ENCODE peak calls at places on chromosomes 2 and 18, in six cellular contexts. Q is GM23338; J is adrenal gland; W is GM10248; U is CD8-positive, alpha-beta T cell; S is astrocyte of the spinal cord. K is an unnamed sample.

GRCh38 chr2:221822416-221822815 is 250.3 kb upstream of the EPHA4 start:
- DNase-seq in Q (no peak), J (no peak), W (no peak), U (no peak), S (peak), K (no peak)

GRCh38 chr2:86570069-86570468 is 6.8 kb upstream of the CHMP3 start:
- DNase-seq in Q (no peak), J (no peak), W (no peak), U (no peak), S (no peak), K (no peak)

GRCh38 chr2:189096769-189097447 is 82.7 kb downstream of the COL5A2 start:
- DNase-seq in Q (no peak), J (no peak), W (no peak), U (no peak), S (peak), K (no peak)

GRCh38 chr2:47056875-47057731 is 98.0 kb downstream of the STPG4 start:
- DNase-seq in Q (no peak), J (peak), W (peak), U (no peak), S (peak), K (no peak)

GRCh38 chr2:23452853-23453420 is 68.0 kb downstream of the KLHL29 start:
- DNase-seq in Q (no peak), J (no peak), W (peak), U (peak), S (peak), K (no peak)

GRCh38 chr2:12506846-12507245 is 209.9 kb upstream of the TRIB2 start:
- DNase-seq in Q (no peak), J (no peak), W (no peak), U (no peak), S (no peak), K (no peak)

GRCh38 chr2:201363857-201364560 is 6.9 kb upstream of the FLACC1 start:
- DNase-seq in Q (peak), J (peak), W (peak), U (no peak), S (peak), K (no peak)

GRCh38 chr18:59646946-59647307 is 50.3 kb downstream of the CCBE1 start:
- DNase-seq in Q (no peak), J (no peak), W (no peak), U (no peak), S (no peak), K (no peak)

GRCh38 chr2:60861736-60862135 is 19.6 kb upstream of the REL start:
- DNase-seq in Q (no peak), J (no peak), W (no peak), U (no peak), S (no peak), K (no peak)

GRCh38 chr2:236684534-236685256 is 115.1 kb downstream of the ACKR3 start:
- DNase-seq in Q (peak), J (no peak), W (no peak), U (no peak), S (no peak), K (no peak)

GRCh38 chr2:57516740-57517340 is 529.8 kb upstream of the VRK2 start:
- DNase-seq in Q (peak), J (no peak), W (peak), U (no peak), S (peak), K (no peak)

GRCh38 chr2:163266772-163267171 is 428.2 kb upstream of the KCNH7 start:
- DNase-seq in Q (no peak), J (no peak), W (no peak), U (no peak), S (peak), K (no peak)
- TF ChIP-seq CTCF in Q (no peak), J (no peak), W (no peak), U (no peak), S (peak), K (no peak)

GRCh38 chr2:18559941-18560796 is at the start of gene RDH14:
- DNase-seq in Q (peak), J (peak), W (peak), U (peak), S (peak), K (peak)
- TF ChIP-seq CTCF in Q (no peak), J (no peak), W (no peak), U (no peak), S (no peak), K (no peak)

GRCh38 chr2:219157396-219157795 is 3.2 kb downstream of the NHEJ1 start:
- DNase-seq in Q (peak), J (no peak), W (no peak), U (no peak), S (no peak), K (no peak)

GRCh38 chr2:219158025-219158424 is 2.6 kb downstream of the NHEJ1 start:
- DNase-seq in Q (no peak), J (peak), W (no peak), U (no peak), S (no peak), K (no peak)

GRCh38 chr2:219158586-219158985 is 2.0 kb downstream of the NHEJ1 start:
- DNase-seq in Q (no peak), J (no peak), W (no peak), U (no peak), S (no peak), K (no peak)

GRCh38 chr2:219159771-219160185 is 837 bp downstream of the NHEJ1 start:
- DNase-seq in Q (peak), J (no peak), W (no peak), U (no peak), S (no peak), K (no peak)

GRCh38 chr2:219155054-219155644 is 5.5 kb downstream of the NHEJ1 start:
- DNase-seq in Q (peak), J (peak), W (peak), U (no peak), S (peak), K (no peak)
- TF ChIP-seq CTCF in Q (peak), J (peak), W (peak), U (peak), S (peak), K (peak)

DNA sequence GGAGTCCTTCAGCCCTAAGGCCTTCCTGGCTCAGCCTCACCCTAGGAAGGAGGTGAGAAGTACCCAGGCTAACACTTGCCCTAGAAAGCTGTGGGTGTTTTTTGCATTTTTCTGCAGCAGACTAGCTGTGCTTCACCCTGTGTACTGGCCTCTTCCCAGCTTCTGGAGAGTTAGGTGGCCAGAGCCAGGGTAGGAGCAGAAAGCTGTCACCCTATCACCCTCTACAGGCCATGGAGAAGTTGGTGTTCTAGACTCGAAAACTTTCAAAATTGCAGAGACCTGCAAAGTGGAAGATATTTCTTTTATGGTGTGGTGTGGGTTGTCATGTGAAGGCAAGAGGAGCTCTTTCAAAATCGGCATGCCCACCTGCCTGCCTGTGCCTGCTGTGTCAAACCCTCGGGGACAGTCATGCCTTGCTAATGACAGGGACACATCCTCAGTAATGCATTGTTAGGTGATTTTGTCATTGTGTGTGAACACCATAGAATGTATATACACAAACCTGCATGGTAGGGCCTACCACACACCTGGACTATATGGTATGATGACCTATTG is 29.8 kb downstream of the EHD3 start:
- DNase-seq in Q (no peak), J (no peak), W (no peak), U (no peak), S (no peak), K (no peak)
- TF ChIP-seq CTCF in Q (peak), J (no peak), W (peak), U (no peak), S (no peak), K (no peak)

GRCh38 chr18:54742654-54743053 is 85.6 kb upstream of the RAB27B start:
- DNase-seq in Q (no peak), J (peak), W (no peak), U (no peak), S (peak), K (no peak)
- TF ChIP-seq CTCF in Q (no peak), J (no peak), W (no peak), U (no peak), S (no peak), K (no peak)

GRCh38 chr2:129813404-129813803 is 166.1 kb upstream of the RAB6C start:
- DNase-seq in Q (peak), J (no peak), W (no peak), U (no peak), S (no peak), K (no peak)
- TF ChIP-seq CTCF in Q (peak), J (no peak), W (peak), U (no peak), S (no peak), K (no peak)

DNA sequence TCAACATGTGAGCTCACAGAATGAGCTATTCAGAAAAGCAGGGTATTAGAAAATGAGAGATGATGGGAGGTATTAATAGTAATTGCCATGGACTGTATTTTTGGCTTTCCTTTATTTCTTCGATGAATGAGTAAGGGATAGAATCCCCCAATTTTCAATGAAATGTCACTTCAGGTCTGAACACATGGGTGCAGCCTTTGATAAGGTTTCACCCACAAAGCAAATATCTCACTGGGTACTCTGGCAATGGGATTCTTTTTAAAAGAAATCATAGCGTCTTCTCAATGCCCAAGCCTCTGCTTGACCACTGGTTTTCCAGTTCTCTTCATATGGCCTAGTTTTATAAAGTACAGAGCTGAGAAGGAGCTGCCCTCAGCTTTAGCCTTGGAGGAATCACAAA is 610.5 kb upstream of the FANCL start:
- DNase-seq in Q (no peak), J (no peak), W (no peak), U (no peak), S (peak), K (no peak)
- TF ChIP-seq CTCF in Q (peak), J (no peak), W (no peak), U (no peak), S (no peak), K (no peak)

DNA sequence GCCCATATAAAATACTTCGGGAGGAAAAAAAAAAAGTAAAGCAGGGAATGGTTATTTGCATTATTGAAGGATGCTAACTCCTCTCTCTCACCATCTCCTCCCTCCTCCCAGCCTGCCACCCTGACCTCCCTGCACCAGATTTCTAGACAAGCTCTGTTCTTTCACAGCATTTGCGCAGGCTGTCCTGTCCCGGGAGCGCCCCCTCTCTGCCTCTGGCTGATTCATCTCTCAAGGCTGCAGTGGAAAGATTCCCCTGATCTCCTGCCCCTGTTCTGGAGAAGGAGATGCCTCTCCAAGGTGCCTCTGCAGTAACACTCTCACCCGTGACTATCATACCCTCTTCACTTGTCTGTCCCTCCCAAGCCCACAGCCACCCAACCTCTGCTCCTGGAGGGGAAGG is 38.5 kb downstream of the COL4A4 start:
- DNase-seq in Q (peak), J (peak), W (no peak), U (no peak), S (no peak), K (no peak)
- TF ChIP-seq CTCF in Q (peak), J (no peak), W (no peak), U (no peak), S (peak), K (no peak)

GRCh38 chr18:6219116-6219717 is 195.5 kb downstream of the L3MBTL4 start:
- DNase-seq in Q (peak), J (peak), W (peak), U (no peak), S (peak), K (no peak)
- TF ChIP-seq CTCF in Q (peak), J (peak), W (peak), U (no peak), S (peak), K (no peak)

GRCh38 chr2:77521931-77522470 is at the start of gene LRRTM4:
- DNase-seq in Q (peak), J (no peak), W (no peak), U (no peak), S (peak), K (no peak)
- TF ChIP-seq CTCF in Q (peak), J (no peak), W (no peak), U (no peak), S (no peak), K (no peak)